ENCODE peak calls at places on chromosomes 5 and 9, in four cellular contexts. O is HepG2, I is GM12892, F is SK-N-SH. U is an unnamed sample.

GRCh38 chr9:80948107-80948506 is 741.2 kb downstream of the TLE1 start:
- DNase-seq in O (no peak), I (no peak), F (no peak), U (no peak)

GRCh38 chr9:14372437-14373318 is 58.7 kb upstream of the NFIB start:
- DNase-seq in O (peak; percentile 53), I (no peak), F (peak; percentile 67), U (no peak)

GRCh38 chr9:87640385-87640795 is 85.5 kb upstream of the CTSL start:
- DNase-seq in O (no peak), I (no peak), F (peak; percentile 78), U (no peak)

GRCh38 chr5:93503598-93504067 is 77.4 kb downstream of the NR2F1-AS1 start:
- DNase-seq in O (peak; percentile 3), I (no peak), F (no peak), U (no peak)

GRCh38 chr5:79845448-79846197 is 145.4 kb downstream of the MTX3 start:
- DNase-seq in O (no peak), I (no peak), F (no peak), U (no peak)

GRCh38 chr5:1887400-1888360 is 5.0 kb upstream of the IRX4 start:
- DNase-seq in O (no peak), I (no peak), F (no peak), U (no peak)

GRCh38 chr9:112041536-112042243 is 133.4 kb downstream of the SUSD1 start:
- DNase-seq in O (peak; percentile 21), I (no peak), F (no peak), U (no peak)

GRCh38 chr5:45029553-45029952 is 220.8 kb downstream of the MRPS30 start:
- DNase-seq in O (no peak), I (no peak), F (no peak), U (no peak)

GRCh38 chr5:170651902-170652301 is 131.6 kb upstream of the GABRP start:
- DNase-seq in O (no peak), I (no peak), F (no peak), U (no peak)

GRCh38 chr5:122458278-122458872 is 146.3 kb downstream of the SNCAIP start:
- DNase-seq in O (peak; percentile 6), I (no peak), F (peak; percentile 25), U (peak; percentile 7)

GRCh38 chr5:116645627-116646026 is 71.0 kb upstream of the SEMA6A start:
- DNase-seq in O (no peak), I (no peak), F (no peak), U (no peak)

GRCh38 chr5:140234590-140234989 is 59.6 kb downstream of the CYSTM1 start:
- DNase-seq in O (no peak), I (no peak), F (no peak), U (no peak)

GRCh38 chr9:128382261-128382660 is 11.1 kb downstream of the URM1 start:
- DNase-seq in O (no peak), I (no peak), F (peak; percentile 38), U (no peak)

GRCh38 chr5:102411-103043 is 10.6 kb downstream of the PLEKHG4B start:
- DNase-seq in O (no peak), I (no peak), F (no peak), U (no peak)

GRCh38 chr5:157384971-157385709 is 74.9 kb upstream of the NIPAL4 start:
- DNase-seq in O (no peak), I (no peak), F (peak; percentile 72), U (no peak)

GRCh38 chr9:27462434-27462833 is 61.7 kb upstream of the IFNK start:
- DNase-seq in O (no peak), I (no peak), F (no peak), U (no peak)

GRCh38 chr5:91272858-91273257 is 110.3 kb downstream of the ARRDC3 start:
- DNase-seq in O (peak; percentile 9), I (no peak), F (no peak), U (no peak)

GRCh38 chr5:2904956-2905355 is 153.5 kb upstream of the IRX2 start:
- DNase-seq in O (no peak), I (no peak), F (no peak), U (no peak)

GRCh38 chr9:75551866-75552265 is 338.6 kb upstream of the PCSK5 start:
- DNase-seq in O (no peak), I (no peak), F (no peak), U (no peak)

GRCh38 chr5:109936996-109937395 is 247.3 kb downstream of the MAN2A1 start:
- DNase-seq in O (no peak), I (no peak), F (no peak), U (no peak)

GRCh38 chr5:149125386-149125891 is 15.9 kb upstream of the ABLIM3 start:
- DNase-seq in O (peak; percentile 36), I (no peak), F (no peak), U (no peak)

GRCh38 chr5:78005021-78005785 is 229.1 kb upstream of the TBCA start:
- DNase-seq in O (peak; percentile 27), I (no peak), F (no peak), U (no peak)

GRCh38 chr5:142609142-142609541 is 76.7 kb downstream of the FGF1 start:
- DNase-seq in O (no peak), I (no peak), F (no peak), U (no peak)

GRCh38 chr9:97904725-97905124 is 17.6 kb downstream of the TRMO start:
- DNase-seq in O (no peak), I (no peak), F (no peak), U (no peak)

GRCh38 chr9:111399211-111399739 is 69.3 kb upstream of the OR2K2 start:
- DNase-seq in O (no peak), I (no peak), F (no peak), U (no peak)

GRCh38 chr9:135756576-135756975 is 54.6 kb downstream of the KCNT1 start:
- DNase-seq in O (no peak), I (no peak), F (no peak), U (no peak)

GRCh38 chr9:121057821-121058220 is 7.7 kb upstream of the C5 start:
- DNase-seq in O (no peak), I (no peak), F (no peak), U (no peak)

GRCh38 chr9:36023260-36024048 is 13.3 kb upstream of the RECK start:
- DNase-seq in O (peak; percentile 39), I (peak; percentile 49), F (peak; percentile 68), U (peak; percentile 37)

GRCh38 chr5:177358333-177358939 is 712 bp downstream of the RGS14 start:
- DNase-seq in O (no peak), I (no peak), F (no peak), U (no peak)

GRCh38 chr9:88355166-88355565 is 33.1 kb upstream of the SPIN1 start:
- DNase-seq in O (no peak), I (no peak), F (no peak), U (no peak)

GRCh38 chr9:101398930-101399640 is 434 bp downstream of the ZNF189 start:
- DNase-seq in O (no peak), I (no peak), F (no peak), U (no peak)

GRCh38 chr5:76754765-76755164 is 38.8 kb downstream of the F2R start:
- DNase-seq in O (no peak), I (no peak), F (no peak), U (no peak)

GRCh38 chr5:171433952-171434676 is 14.7 kb downstream of the FGF18 start:
- DNase-seq in O (no peak), I (no peak), F (no peak), U (no peak)

GRCh38 chr9:134066923-134067851 is 639 bp downstream of the BRD3 start:
- DNase-seq in O (no peak), I (peak; percentile 41), F (peak; percentile 81), U (peak; percentile 38)

GRCh38 chr5:149002053-149002452 is 60.8 kb downstream of the SH3TC2 start:
- DNase-seq in O (peak; percentile 94), I (no peak), F (no peak), U (no peak)

GRCh38 chr9:136020206-136020605 is 59.0 kb upstream of the UBAC1 start:
- DNase-seq in O (no peak), I (peak; percentile 8), F (peak; percentile 16), U (no peak)

GRCh38 chr5:89396262-89396975 is 513.4 kb upstream of the MEF2C start:
- DNase-seq in O (no peak), I (no peak), F (no peak), U (no peak)
- TF ChIP-seq TAF1 in O (no peak), I (no peak), F (no peak), U (no peak)

GRCh38 chr9:3526166-3526902 is 533 bp upstream of the RFX3 start:
- DNase-seq in O (peak; percentile 74), I (peak; percentile 36), F (peak; percentile 88), U (peak; percentile 35)
- TF ChIP-seq TAF1 in O (peak; percentile 99), I (peak; percentile 85), F (peak; percentile 87), U (peak; percentile 83)

GRCh38 chr9:6413365-6414263 is 615 bp downstream of the UHRF2 start:
- DNase-seq in O (no peak), I (no peak), F (peak; percentile 77), U (no peak)
- TF ChIP-seq TAF1 in O (no peak), I (no peak), F (no peak), U (no peak)

GRCh38 chr5:107808671-107809137 is 138.0 kb upstream of the EFNA5 start:
- DNase-seq in O (peak; percentile 13), I (no peak), F (no peak), U (no peak)
- TF ChIP-seq TAF1 in O (no peak), I (no peak), F (no peak), U (no peak)

GRCh38 chr9:2816476-2817141 is 27.3 kb downstream of the PUM3 start:
- DNase-seq in O (no peak), I (no peak), F (no peak), U (no peak)
- TF ChIP-seq TAF1 in O (no peak), I (no peak), F (no peak), U (no peak)

DNA sequence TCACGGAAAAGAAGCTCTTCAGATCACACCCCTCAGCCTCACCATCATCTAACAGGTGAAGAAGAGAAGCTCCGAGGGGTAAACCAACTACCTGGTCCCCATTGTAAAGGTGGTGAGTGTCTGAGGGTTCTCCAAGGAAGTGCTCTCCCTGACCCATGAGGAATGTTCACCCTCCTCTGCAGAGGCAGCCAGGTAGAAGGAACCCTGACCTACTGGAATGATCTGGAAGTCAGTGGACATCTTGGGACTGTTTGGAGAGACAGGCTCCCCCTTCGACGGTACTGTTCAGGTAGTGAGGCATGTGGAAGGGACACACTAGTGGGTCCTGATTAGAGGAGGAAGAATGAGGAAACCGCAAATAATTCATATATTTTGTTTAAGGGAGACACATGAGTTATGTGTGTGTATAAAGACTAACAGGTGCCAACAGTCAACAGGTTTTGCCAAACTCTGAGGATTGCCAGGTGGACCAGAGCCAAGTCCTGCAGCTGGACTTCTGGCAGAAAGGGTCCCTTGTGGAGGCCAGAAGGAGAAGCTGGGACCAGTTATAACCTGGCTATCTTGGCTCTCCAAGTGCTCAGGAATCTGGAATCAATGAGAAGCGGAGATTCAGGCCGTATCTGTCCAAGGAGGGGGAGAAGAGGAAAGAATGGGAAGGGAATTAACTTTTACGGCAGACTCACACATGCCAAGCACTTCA is 3.0 kb upstream of the ZBTB34 start:
- DNase-seq in O (no peak), I (no peak), F (no peak), U (no peak)
- TF ChIP-seq TAF1 in O (no peak), I (no peak), F (no peak), U (no peak)

GRCh38 chr5:95600557-95600956 is 19.3 kb upstream of the GPR150 start:
- DNase-seq in O (no peak), I (no peak), F (no peak), U (no peak)
- TF ChIP-seq TAF1 in O (no peak), I (no peak), F (no peak), U (no peak)

U was measured in GM12891.